ENCODE peak calls at places on chromosomes 4 and X, in six cellular contexts. I is progenitor cell of endocrine pancreas, D is AG08395, P is C1 segment of cervical spinal cord, U is GM04503, G is GM12878. F is an unnamed sample.

GRCh38 chr4:95715830-95716229 is 124.1 kb upstream of the PDHA2 start:
- DNase-seq in I (no peak), D (no peak), P (no peak), U (no peak), G (no peak), F (no peak)

GRCh38 chrX:29039501-29039900 is 452.3 kb downstream of the IL1RAPL1 start:
- DNase-seq in I (no peak), D (no peak), P (no peak), U (no peak), G (no peak), F (no peak)

GRCh38 chr4:121726642-121727268 is 30.0 kb upstream of the ANXA5 start:
- DNase-seq in I (no peak), D (peak), P (no peak), U (peak), G (peak), F (no peak)

GRCh38 chr4:97720869-97721432 is 422.3 kb downstream of the STPG2 start:
- DNase-seq in I (no peak), D (no peak), P (no peak), U (no peak), G (no peak), F (no peak)

GRCh38 chr4:176902710-176903323 is 110.1 kb upstream of the VEGFC start:
- DNase-seq in I (no peak), D (peak), P (no peak), U (peak), G (peak), F (no peak)

GRCh38 chr4:53500552-53500951 is 90.7 kb downstream of the LNX1 start:
- DNase-seq in I (no peak), D (no peak), P (no peak), U (no peak), G (no peak), F (no peak)

GRCh38 chr4:188986271-188986689 is 847.0 kb downstream of the TRIML1 start:
- DNase-seq in I (no peak), D (peak), P (no peak), U (peak), G (no peak), F (no peak)

GRCh38 chr4:18957721-18958120 is 936.2 kb upstream of the LCORL start:
- DNase-seq in I (no peak), D (no peak), P (no peak), U (no peak), G (no peak), F (no peak)

GRCh38 chr4:114694770-114695169 is 96.2 kb downstream of the UGT8 start:
- DNase-seq in I (no peak), D (peak), P (no peak), U (peak), G (peak), F (no peak)

GRCh38 chr4:8276358-8277240 is 7.0 kb downstream of the HTRA3 start:
- DNase-seq in I (no peak), D (peak), P (no peak), U (no peak), G (no peak), F (peak)

GRCh38 chrX:48848847-48849246 is 13.4 kb upstream of the PCSK1N start:
- DNase-seq in I (no peak), D (no peak), P (no peak), U (no peak), G (no peak), F (no peak)

F was measured in ovary.